ENCODE peak calls at places on chromosome 21, in four cellular contexts. C is K562, S is WTC11, F is HepG2. U is an unnamed sample.

GRCh38 chr21:42164064-42164789 is 54.7 kb upstream of the ABCG1 start:
- DNase-seq in C (no peak), S (peak), F (peak), U (peak)

GRCh38 chr21:28333455-28334108 is 659.1 kb downstream of the LTN1 start:
- DNase-seq in C (no peak), S (no peak), F (peak), U (no peak)

GRCh38 chr21:37658994-37659458 is 257.2 kb downstream of the KCNJ6 start:
- DNase-seq in C (peak), S (no peak), F (no peak), U (peak)

GRCh38 chr21:35924714-35925301 is 135.5 kb downstream of the SETD4 start:
- DNase-seq in C (peak), S (no peak), F (no peak), U (no peak)

GRCh38 chr21:42666023-42666747 is 12.8 kb downstream of the PDE9A start:
- DNase-seq in C (peak), S (peak), F (no peak), U (peak)

GRCh38 chr21:38773108-38774061 is 32.3 kb upstream of the ETS2 start:
- DNase-seq in C (no peak), S (no peak), F (peak), U (peak)

GRCh38 chr21:42438316-42439205 is 34.9 kb downstream of the UBASH3A start:
- DNase-seq in C (no peak), S (no peak), F (no peak), U (no peak)

GRCh38 chr21:39484711-39485264 is 33.0 kb downstream of the SH3BGR start:
- DNase-seq in C (no peak), S (no peak), F (no peak), U (no peak)

GRCh38 chr21:15000076-15000475 is 64.7 kb downstream of the NRIP1 start:
- DNase-seq in C (no peak), S (no peak), F (no peak), U (no peak)

GRCh38 chr21:15514073-15514946 is 215.5 kb upstream of the USP25 start:
- DNase-seq in C (no peak), S (no peak), F (peak), U (no peak)

GRCh38 chr21:25670726-25671125 is 31.7 kb downstream of the JAM2 start:
- DNase-seq in C (no peak), S (no peak), F (no peak), U (no peak)

GRCh38 chr21:36103434-36103833 is 31.4 kb upstream of the CBR3 start:
- DNase-seq in C (no peak), S (no peak), F (no peak), U (no peak)

GRCh38 chr21:15837603-15838002 is 107.8 kb downstream of the USP25 start:
- DNase-seq in C (no peak), S (no peak), F (no peak), U (no peak)

GRCh38 chr21:40736145-40736544 is 110.8 kb downstream of the DSCAM start:
- DNase-seq in C (no peak), S (no peak), F (no peak), U (no peak)

DNA sequence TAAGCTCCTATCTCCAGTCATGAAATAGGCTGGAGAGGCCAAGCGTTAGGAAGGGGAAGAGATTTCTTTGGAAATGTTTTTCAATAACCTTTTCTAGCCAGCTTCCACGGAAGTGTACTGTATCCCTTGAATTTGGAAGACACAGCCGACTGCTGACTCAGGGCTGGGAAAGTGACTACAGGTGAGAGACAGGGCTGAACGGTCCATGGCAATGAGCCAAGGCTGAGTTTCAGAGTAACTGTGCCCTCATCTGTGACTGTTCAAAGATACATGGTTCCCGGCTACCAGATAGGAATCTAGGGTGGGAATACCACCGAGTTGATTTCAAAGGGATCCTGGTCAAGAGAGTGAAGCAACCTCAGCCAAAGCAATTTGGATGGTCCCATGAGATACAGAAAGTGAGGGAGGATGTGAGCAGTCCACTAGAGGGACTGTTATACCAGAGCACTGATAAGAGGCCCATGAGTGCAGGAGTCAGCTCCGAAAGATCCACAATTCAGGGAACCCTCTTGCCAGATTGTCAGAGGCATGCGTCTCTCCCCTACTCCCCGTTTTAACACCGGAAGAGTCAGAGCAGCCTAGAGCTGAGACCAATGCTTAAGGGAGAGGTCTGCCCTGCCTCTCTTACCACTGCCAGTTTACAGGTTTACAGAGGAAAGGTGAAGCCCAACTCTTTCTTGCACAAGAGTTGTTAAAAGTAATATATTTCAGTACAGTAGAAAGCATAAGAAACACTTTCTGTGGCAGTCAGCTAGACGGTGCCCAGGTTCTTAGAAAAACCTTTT is 3.2 kb upstream of the KRTAP19-8 start:
- DNase-seq in C (no peak), S (no peak), F (no peak), U (no peak)
- TF ChIP-seq HMGXB4 in C (no peak), S (no peak), F (no peak), U (no peak)

DNA sequence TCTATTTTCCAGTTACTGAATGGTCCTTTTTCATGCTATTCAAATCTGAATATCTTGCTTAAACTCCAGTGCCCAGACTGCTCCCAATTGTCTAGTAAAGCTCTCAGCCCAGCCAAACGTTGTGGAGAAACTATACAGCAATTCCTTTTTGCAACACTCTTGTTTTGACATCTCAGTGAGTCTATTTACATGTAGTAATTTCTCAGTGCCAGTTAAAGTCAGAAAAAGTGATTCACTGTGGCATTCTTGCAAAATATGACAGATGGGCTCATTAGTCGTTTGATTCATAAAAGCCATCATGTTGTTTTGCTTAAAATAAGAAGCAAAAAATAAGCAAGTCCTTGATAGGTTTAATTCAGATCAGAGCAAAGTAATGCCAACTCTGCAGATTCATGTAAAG is 20.7 kb upstream of the TMPRSS15 start:
- DNase-seq in C (no peak), S (no peak), F (no peak), U (no peak)
- TF ChIP-seq HMGXB4 in C (no peak), S (no peak), F (no peak), U (no peak)

GRCh38 chr21:17118638-17119384 is 394.0 kb upstream of the CXADR start:
- DNase-seq in C (no peak), S (no peak), F (no peak), U (no peak)
- TF ChIP-seq HMGXB4 in C (no peak), S (no peak), F (no peak), U (no peak)

GRCh38 chr21:46096596-46096981 is 1.3 kb upstream of the COL6A2 start:
- DNase-seq in C (no peak), S (peak), F (no peak), U (no peak)
- TF ChIP-seq HMGXB4 in C (no peak), S (no peak), F (no peak), U (no peak)

DNA sequence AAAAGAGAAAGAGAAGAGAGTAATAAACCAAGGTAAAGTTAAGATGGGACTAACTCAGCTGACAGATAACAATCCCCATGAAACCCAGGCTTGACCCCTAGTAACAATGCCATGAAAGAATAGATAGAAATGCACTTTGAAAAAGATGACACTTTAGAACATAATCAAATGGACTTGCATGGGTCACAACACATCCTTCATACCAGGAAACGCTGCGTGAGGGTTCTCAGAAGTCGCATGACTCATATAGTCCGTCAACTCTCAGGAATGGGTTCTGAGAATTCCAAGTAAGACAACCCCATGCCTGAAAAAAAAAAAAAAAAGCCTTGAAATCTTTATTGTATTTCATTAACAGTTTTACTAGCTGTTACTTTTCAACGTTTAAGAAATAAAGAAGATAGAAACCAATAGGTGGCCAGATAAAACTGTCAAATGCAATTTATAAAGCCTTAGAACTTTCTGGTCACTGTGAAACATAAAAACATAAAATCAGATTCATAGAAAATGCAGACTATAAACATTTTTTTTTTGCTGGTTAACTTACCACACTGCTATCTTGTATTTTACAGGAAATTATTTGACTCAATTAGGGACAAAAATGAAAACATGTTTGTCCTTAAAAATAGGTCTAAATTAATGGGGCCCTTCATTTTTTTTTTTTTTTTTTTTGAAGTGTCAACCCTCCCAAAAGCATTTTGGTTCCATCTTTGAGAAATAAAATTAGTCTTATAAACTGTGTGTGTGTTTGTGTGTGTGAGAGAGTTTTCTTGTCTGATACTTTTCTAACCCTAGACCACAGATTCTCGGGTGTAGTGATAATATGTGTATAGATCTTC is 202.1 kb downstream of the NCAM2 start:
- DNase-seq in C (peak), S (no peak), F (no peak), U (no peak)
- TF ChIP-seq HMGXB4 in C (no peak), S (no peak), F (no peak), U (no peak)

DNA sequence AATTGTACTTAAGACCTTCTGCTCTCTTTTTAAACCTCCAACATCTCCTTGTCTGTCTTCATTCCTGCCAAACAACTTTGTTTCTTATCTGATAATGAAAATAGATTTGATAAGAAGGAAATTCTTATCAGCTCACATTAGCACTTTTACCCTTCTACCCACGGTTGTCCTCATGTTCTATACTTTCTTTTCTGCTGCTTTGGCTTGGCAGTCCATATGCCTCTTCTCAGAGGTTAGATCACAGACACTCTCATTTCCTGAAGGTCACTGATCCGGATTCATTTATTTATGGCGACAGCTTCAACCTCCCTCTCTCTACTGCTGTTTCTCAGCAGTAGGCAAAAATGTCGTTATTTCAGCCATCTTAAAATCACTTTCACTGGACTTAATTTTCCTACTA is 2015.8 kb downstream of the NCAM2 start:
- DNase-seq in C (no peak), S (no peak), F (no peak), U (no peak)
- TF ChIP-seq HMGXB4 in C (no peak), S (no peak), F (no peak), U (no peak)

GRCh38 chr21:31731112-31731801 is 661 bp downstream of the SCAF4 start:
- DNase-seq in C (peak), S (peak), F (peak), U (peak)

GRCh38 chr21:31728952-31729351 is 3.0 kb downstream of the SCAF4 start:
- DNase-seq in C (no peak), S (no peak), F (no peak), U (no peak)

GRCh38 chr21:31731802-31732537 is at the start of gene SCAF4:
- DNase-seq in C (peak), S (peak), F (peak), U (peak)

GRCh38 chr21:31729622-31730343 is 2.1 kb downstream of the SCAF4 start:
- DNase-seq in C (no peak), S (no peak), F (no peak), U (no peak)

GRCh38 chr21:31730687-31731111 is 1.2 kb downstream of the SCAF4 start:
- DNase-seq in C (no peak), S (peak), F (peak), U (peak)
- TF ChIP-seq HMGXB4 in C (no peak), S (no peak), F (peak), U (no peak)

GRCh38 chr21:46171585-46171984 is 12.7 kb downstream of the SPATC1L start:
- DNase-seq in C (no peak), S (no peak), F (no peak), U (no peak)
- TF ChIP-seq HMGXB4 in C (no peak), S (no peak), F (no peak), U (no peak)

DNA sequence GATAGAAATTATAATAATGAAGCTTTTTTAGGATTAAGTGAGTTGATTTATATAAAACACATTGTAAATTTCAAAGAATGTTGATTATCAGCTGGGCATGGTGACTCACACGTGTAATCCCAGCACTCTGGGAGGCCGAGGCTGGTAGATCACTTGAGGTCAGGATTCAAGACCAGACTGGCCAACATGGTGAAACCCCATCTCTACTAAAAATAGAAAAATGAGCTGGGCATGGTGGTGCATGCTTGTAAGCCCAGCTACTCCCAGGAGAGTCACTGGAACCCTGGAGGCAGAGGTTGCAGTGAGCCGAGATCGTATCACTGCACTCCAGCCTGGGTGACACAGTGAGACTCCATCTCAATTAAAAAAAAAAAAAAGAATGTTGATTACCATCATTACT is 18.4 kb downstream of the ADAMTS1 start:
- DNase-seq in C (no peak), S (no peak), F (no peak), U (no peak)
- TF ChIP-seq HMGXB4 in C (no peak), S (no peak), F (no peak), U (no peak)